ENCODE peak calls at places on chromosomes 5 and 9, in five cellular contexts. X is mammary epithelial cell, P is K562, Y is SK-N-SH, J is IMR-90. M is an unnamed sample.

GRCh38 chr5:126263567-126264173 is 159.5 kb upstream of the GRAMD2B start:
- DNase-seq in P (no peak), Y (peak; percentile 62), J (no peak), X (no peak), M (no peak)

GRCh38 chr5:7878381-7878873 is 9.5 kb downstream of the MTRR start:
- DNase-seq in J (peak; percentile 76), Y (no peak), X (peak; percentile 87), P (no peak), M (no peak)

GRCh38 chr5:87048156-87048555 is 219.5 kb upstream of the RASA1 start:
- DNase-seq in X (peak; percentile 4), J (no peak), Y (no peak), P (peak; percentile 3), M (no peak)

GRCh38 chr5:122064992-122065391 is 13.1 kb downstream of the LOX start:
- DNase-seq in P (no peak), J (no peak), X (no peak), Y (no peak), M (no peak)

GRCh38 chr5:79935992-79936643 is 54.9 kb downstream of the MTX3 start:
- DNase-seq in X (no peak), Y (no peak), P (no peak), J (peak; percentile 24), M (no peak)

GRCh38 chr5:51829226-51829625 is 446.0 kb downstream of the ISL1 start:
- DNase-seq in J (no peak), P (no peak), X (peak; percentile 84), Y (no peak), M (no peak)

GRCh38 chr5:142385194-142385593 is 60.4 kb upstream of the SPRY4 start:
- DNase-seq in J (peak; percentile 87), X (no peak), P (no peak), Y (no peak), M (no peak)

GRCh38 chr9:33263936-33264472 is 504 bp downstream of the BAG1 start:
- DNase-seq in Y (peak; percentile 61), J (no peak), X (no peak), P (peak; percentile 49), M (peak; percentile 55)

GRCh38 chr5:141713616-141714309 is 31.7 kb upstream of the ARAP3 start:
- DNase-seq in Y (no peak), X (peak; percentile 96), J (no peak), P (no peak), M (no peak)

GRCh38 chr9:95793924-95794828 is 81.3 kb upstream of the ERCC6L2 start:
- DNase-seq in Y (no peak), X (peak; percentile 19), P (no peak), J (peak; percentile 98), M (no peak)

GRCh38 chr9:89902450-89902849 is 297.6 kb downstream of the GADD45G start:
- DNase-seq in Y (no peak), X (no peak), J (peak; percentile 45), P (no peak), M (no peak)

GRCh38 chr5:169649486-169649885 is 12.4 kb downstream of the DOCK2 start:
- DNase-seq in Y (no peak), J (no peak), X (no peak), P (no peak), M (no peak)

GRCh38 chr9:32455738-32456137 is 70.3 kb downstream of the RIGI start:
- DNase-seq in X (no peak), J (peak; percentile 6), Y (no peak), P (no peak), M (no peak)

GRCh38 chr5:172044631-172045314 is 38.3 kb upstream of the FBXW11 start:
- DNase-seq in X (no peak), Y (no peak), J (no peak), P (peak; percentile 41), M (no peak)

DNA sequence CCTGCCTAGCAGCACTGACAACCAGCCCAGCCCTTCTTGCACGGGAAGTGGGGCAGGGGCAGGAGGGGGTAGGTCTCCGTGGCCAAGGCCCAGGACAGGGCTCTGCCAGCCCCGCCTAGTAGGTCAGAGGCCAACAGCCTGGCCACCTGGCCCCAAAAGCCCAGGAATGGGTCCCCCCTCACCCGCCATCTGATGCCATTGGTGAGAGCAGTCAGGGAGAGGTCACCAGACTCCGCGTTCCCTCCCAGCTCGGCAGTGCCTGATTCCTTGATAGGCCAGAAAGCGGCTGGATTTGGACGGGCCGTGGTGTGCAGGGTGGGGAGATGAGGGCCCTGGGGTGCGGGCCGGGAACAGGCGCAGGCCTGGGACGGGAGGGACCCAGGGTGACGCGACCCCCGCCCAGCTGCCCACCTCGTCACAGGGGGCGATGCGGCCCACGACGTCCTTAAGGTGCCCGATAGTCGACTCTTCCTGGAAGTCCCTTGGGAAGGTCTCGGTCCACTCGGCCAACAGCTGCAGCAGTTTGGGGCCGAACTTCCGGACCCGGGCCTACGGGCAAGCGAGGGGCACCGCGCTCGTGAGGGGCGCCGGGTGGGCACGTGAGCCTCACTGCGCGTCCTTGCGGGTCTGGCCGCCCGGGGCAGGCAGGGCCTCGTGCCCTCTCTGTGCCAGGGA is 64.5 kb upstream of the RNF130 start:
- DNase-seq in X (no peak), J (no peak), Y (no peak), P (no peak), M (no peak)
- H3K4me2 ChIP-seq in X (no peak overlapping the region), J (no peak overlapping the region), Y (no peak overlapping the region), P (no peak overlapping the region), M (no peak overlapping the region)

GRCh38 chr5:14261237-14261636 is 118.1 kb downstream of the TRIO start:
- DNase-seq in Y (no peak), J (no peak), X (no peak), P (no peak), M (no peak)
- H3K9ac ChIP-seq in Y (no peak overlapping the region), J (peak overlapping the region; percentile 2), X (no peak overlapping the region), P (no peak overlapping the region), M (no peak overlapping the region)

GRCh38 chr5:1511651-1512540 is 11.9 kb downstream of the LPCAT1 start:
- DNase-seq in P (no peak), X (peak; percentile 47), J (peak; percentile 55), Y (no peak), M (no peak)
- H3K4me2 ChIP-seq in P (no peak overlapping the region), X (no peak overlapping the region), J (no peak overlapping the region), Y (no peak overlapping the region), M (peak overlapping the region; percentile 17)

GRCh38 chr5:113082547-113082905 is 105.9 kb downstream of the DCP2 start:
- DNase-seq in J (no peak), P (no peak), X (no peak), Y (no peak), M (no peak)
- H3K9ac ChIP-seq in J (no peak overlapping the region), P (no peak overlapping the region), X (no peak overlapping the region), Y (no peak overlapping the region), M (no peak overlapping the region)

GRCh38 chr9:77588319-77588937 is 59.7 kb downstream of the GNA14 start:
- DNase-seq in P (no peak), X (peak; percentile 55), J (peak; percentile 89), Y (no peak), M (no peak)
- H3K4me2 ChIP-seq in P (no peak overlapping the region), X (peak overlapping the region; percentile 2), J (no peak overlapping the region), Y (peak overlapping the region; percentile 62), M (no peak overlapping the region)

DNA sequence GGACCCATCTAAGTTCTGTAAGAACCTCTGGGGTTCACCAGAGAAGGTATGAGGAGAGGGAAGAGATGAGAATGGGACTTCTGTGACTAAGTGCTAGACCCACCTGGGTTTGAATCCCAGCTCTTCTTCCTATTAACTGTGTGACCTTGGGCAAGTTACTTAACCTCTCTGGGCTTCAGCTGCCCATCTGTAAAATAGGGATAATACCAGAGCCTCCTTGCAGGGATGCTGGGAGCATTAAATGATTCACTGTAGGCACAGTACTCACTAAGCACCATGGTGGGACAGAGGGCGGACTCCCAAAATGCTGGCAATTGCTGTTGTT is 53.6 kb downstream of the WHRN start:
- DNase-seq in P (no peak), J (no peak), X (no peak), Y (no peak), M (no peak)
- H3K9ac ChIP-seq in P (no peak overlapping the region), J (no peak overlapping the region), X (no peak overlapping the region), Y (no peak overlapping the region), M (peak overlapping the region; percentile 92)

GRCh38 chr5:34578962-34579361 is 77.2 kb upstream of the RAI14 start:
- DNase-seq in J (no peak), X (no peak), P (no peak), Y (no peak), M (no peak)

GRCh38 chr5:34576849-34577248 is 79.3 kb upstream of the RAI14 start:
- DNase-seq in Y (no peak), J (no peak), P (no peak), X (no peak), M (no peak)

GRCh38 chr5:34571380-34572041 is 84.6 kb upstream of the RAI14 start:
- DNase-seq in Y (no peak), J (peak; percentile 87), P (no peak), X (peak; percentile 16), M (no peak)

GRCh38 chr5:34577267-34577666 is 78.9 kb upstream of the RAI14 start:
- DNase-seq in P (peak; percentile 33), Y (no peak), X (no peak), J (no peak), M (no peak)

GRCh38 chr5:34574976-34575467 is 81.1 kb upstream of the RAI14 start:
- DNase-seq in P (no peak), Y (no peak), X (no peak), J (no peak), M (no peak)
- H3K4me2 ChIP-seq in P (no peak overlapping the region), Y (no peak overlapping the region), X (no peak overlapping the region), J (no peak overlapping the region), M (no peak overlapping the region)

GRCh38 chr9:91908293-91908623 is 41.8 kb downstream of the ROR2 start:
- DNase-seq in Y (no peak), X (no peak), J (no peak), P (no peak), M (no peak)

GRCh38 chr9:91904541-91905236 is 45.3 kb downstream of the ROR2 start:
- DNase-seq in X (no peak), P (no peak), J (no peak), Y (no peak), M (no peak)

GRCh38 chr9:91905237-91905650 is 44.8 kb downstream of the ROR2 start:
- DNase-seq in P (no peak), Y (no peak), X (no peak), J (no peak), M (no peak)

GRCh38 chr9:91907387-91908292 is 42.4 kb downstream of the ROR2 start:
- DNase-seq in P (peak; percentile 74), Y (no peak), X (no peak), J (peak; percentile 42), M (no peak)

GRCh38 chr9:91905958-91906585 is 44.0 kb downstream of the ROR2 start:
- DNase-seq in P (peak; percentile 81), Y (no peak), X (no peak), J (no peak), M (peak; percentile 95)
- H3K9ac ChIP-seq in P (peak overlapping the region; percentile 90), Y (no peak overlapping the region), X (no peak overlapping the region), J (no peak overlapping the region), M (peak overlapping the region; percentile 68)

M was measured in MM.1S.